ENCODE peak calls at places on chromosomes 5 and 9, in ten cellular contexts. M, I, L, B, W, N, G, S, V and D are unnamed samples.

GRCh38 chr5:86617309-86617755 is 409 bp upstream of the COX7C start:
- DNase-seq in M (no peak), I (no peak), L (no peak), B (no peak), W (no peak), N (no peak), G (no peak), S (no peak), V (no peak), D (no peak)

GRCh38 chr5:149141957-149142851 is 911 bp downstream of the ABLIM3 start:
- DNase-seq in M (no peak), I (peak; percentile 72), L (peak; percentile 54), B (no peak), W (no peak), N (no peak), G (no peak), S (no peak), V (no peak), D (no peak)

GRCh38 chr9:99690573-99690972 is 131.1 kb upstream of the NR4A3 start:
- DNase-seq in M (no peak), I (no peak), L (no peak), B (peak; percentile 68), W (no peak), N (no peak), G (no peak), S (no peak), V (no peak), D (no peak)

GRCh38 chr5:72608297-72608696 is 101.1 kb upstream of the ZNF366 start:
- DNase-seq in M (no peak), I (no peak), L (no peak), B (no peak), W (no peak), N (no peak), G (no peak), S (no peak), V (no peak), D (no peak)

GRCh38 chr9:114250235-114250568 is 72.7 kb upstream of the ORM1 start:
- DNase-seq in M (peak; percentile 73), I (no peak), L (peak; percentile 83), B (no peak), W (peak; percentile 63), N (no peak), G (no peak), S (no peak), V (no peak), D (no peak)

GRCh38 chr5:56871755-56872154 is 37.6 kb upstream of the SETD9 start:
- DNase-seq in M (no peak), I (no peak), L (no peak), B (no peak), W (no peak), N (no peak), G (no peak), S (no peak), V (no peak), D (no peak)

GRCh38 chr5:160471761-160472160 is 50.1 kb downstream of the PTTG1 start:
- DNase-seq in M (no peak), I (no peak), L (no peak), B (no peak), W (no peak), N (no peak), G (no peak), S (no peak), V (no peak), D (no peak)

GRCh38 chr5:105573575-105573974 is 2011.0 kb upstream of the NUDT12 start:
- DNase-seq in M (no peak), I (no peak), L (no peak), B (no peak), W (no peak), N (no peak), G (no peak), S (no peak), V (no peak), D (no peak)

GRCh38 chr5:67900515-67900914 is 315.0 kb upstream of the PIK3R1 start:
- DNase-seq in M (no peak), I (no peak), L (no peak), B (no peak), W (no peak), N (no peak), G (no peak), S (no peak), V (no peak), D (no peak)

GRCh38 chr9:88531920-88532319 is 3.1 kb upstream of the NXNL2 start:
- DNase-seq in M (no peak), I (no peak), L (peak; percentile 50), B (no peak), W (no peak), N (no peak), G (no peak), S (no peak), V (no peak), D (no peak)

GRCh38 chr9:117574099-117574498 is 130.1 kb upstream of the TLR4 start:
- DNase-seq in M (no peak), I (no peak), L (no peak), B (no peak), W (peak; percentile 86), N (no peak), G (no peak), S (no peak), V (no peak), D (no peak)

GRCh38 chr5:61578858-61579503 is 246.9 kb downstream of the ZSWIM6 start:
- DNase-seq in M (no peak), I (no peak), L (no peak), B (no peak), W (no peak), N (no peak), G (no peak), S (no peak), V (no peak), D (no peak)

GRCh38 chr9:133691659-133692363 is 46.3 kb downstream of the SARDH start:
- DNase-seq in M (no peak), I (no peak), L (peak; percentile 66), B (no peak), W (no peak), N (no peak), G (no peak), S (no peak), V (no peak), D (no peak)

GRCh38 chr5:93076566-93076965 is 504.5 kb downstream of the NR2F1-AS1 start:
- DNase-seq in M (no peak), I (no peak), L (no peak), B (no peak), W (no peak), N (no peak), G (no peak), S (no peak), V (no peak), D (no peak)

GRCh38 chr5:74477082-74477453 is 163.5 kb downstream of the ENC1 start:
- DNase-seq in M (no peak), I (no peak), L (no peak), B (no peak), W (no peak), N (no peak), G (no peak), S (no peak), V (no peak), D (no peak)

GRCh38 chr9:122218885-122219855 is 9.6 kb downstream of the LHX6 start:
- DNase-seq in M (no peak), I (no peak), L (no peak), B (no peak), W (no peak), N (no peak), G (no peak), S (no peak), V (no peak), D (no peak)